ENCODE peak calls at places on chromosome 10, in five cellular contexts. One of them, this sample, is unnamed. For H3K27me3, the result is how much of the 10 kb centered on the place peaks cover.

GRCh38 chr10:119511828-119512515 is 30.5 kb downstream of the RGS10 start:
- DNase-seq in SJSA1: no peak
- DNase-seq in heart right ventricle: no peak
- DNase-seq in fibroblast of lung: no peak
- DNase-seq in astrocyte: no peak
- DNase-seq in this sample: no peak

GRCh38 chr10:88041243-88042161 is 178.1 kb downstream of the PTEN start:
- DNase-seq in SJSA1: no peak
- DNase-seq in heart right ventricle: peak
- DNase-seq in fibroblast of lung: no peak
- DNase-seq in astrocyte: peak
- DNase-seq in this sample: peak

GRCh38 chr10:107754814-107755213 is 590.3 kb upstream of the SORCS1 start:
- DNase-seq in SJSA1: no peak
- DNase-seq in heart right ventricle: no peak
- DNase-seq in fibroblast of lung: no peak
- DNase-seq in astrocyte: no peak
- DNase-seq in this sample: no peak

GRCh38 chr10:88039496-88040200 is 176.2 kb downstream of the PTEN start:
- DNase-seq in SJSA1: no peak
- DNase-seq in heart right ventricle: peak
- DNase-seq in fibroblast of lung: no peak
- DNase-seq in astrocyte: peak
- DNase-seq in this sample: peak

GRCh38 chr10:24897326-24897926 is 55.0 kb downstream of the PRTFDC1 start:
- DNase-seq in SJSA1: peak
- DNase-seq in heart right ventricle: no peak
- DNase-seq in fibroblast of lung: peak
- DNase-seq in astrocyte: peak
- DNase-seq in this sample: peak

GRCh38 chr10:114577133-114577532 is 80.9 kb downstream of the ABLIM1 start:
- DNase-seq in SJSA1: peak
- DNase-seq in heart right ventricle: no peak
- DNase-seq in fibroblast of lung: peak
- DNase-seq in astrocyte: peak
- DNase-seq in this sample: peak

GRCh38 chr10:77391605-77392235 is 245.9 kb downstream of the KCNMA1 start:
- DNase-seq in SJSA1: peak
- DNase-seq in heart right ventricle: peak
- DNase-seq in fibroblast of lung: peak
- DNase-seq in astrocyte: peak
- DNase-seq in this sample: peak

GRCh38 chr10:92177546-92177945 is 113.3 kb downstream of the CPEB3 start:
- DNase-seq in SJSA1: no peak
- DNase-seq in heart right ventricle: no peak
- DNase-seq in fibroblast of lung: no peak
- DNase-seq in astrocyte: no peak
- DNase-seq in this sample: no peak

GRCh38 chr10:122557516-122557915 is 3.0 kb upstream of the DMBT1 start:
- DNase-seq in SJSA1: no peak
- DNase-seq in heart right ventricle: no peak
- DNase-seq in fibroblast of lung: peak
- DNase-seq in astrocyte: no peak
- DNase-seq in this sample: no peak

GRCh38 chr10:89171263-89171872 is 35.7 kb downstream of the CH25H start:
- DNase-seq in SJSA1: no peak
- DNase-seq in heart right ventricle: no peak
- DNase-seq in fibroblast of lung: no peak
- DNase-seq in astrocyte: no peak
- DNase-seq in this sample: no peak

GRCh38 chr10:101136007-101136707 is 5.1 kb downstream of the TLX1 start:
- DNase-seq in SJSA1: no peak
- DNase-seq in heart right ventricle: no peak
- DNase-seq in fibroblast of lung: no peak
- DNase-seq in astrocyte: no peak
- DNase-seq in this sample: no peak

GRCh38 chr10:50641636-50642035 is 17.9 kb upstream of the SGMS1 start:
- DNase-seq in SJSA1: no peak
- DNase-seq in heart right ventricle: no peak
- DNase-seq in fibroblast of lung: no peak
- DNase-seq in astrocyte: no peak
- DNase-seq in this sample: no peak

GRCh38 chr10:35579726-35580420 is 25.3 kb upstream of the GJD4 start:
- DNase-seq in SJSA1: no peak
- DNase-seq in heart right ventricle: no peak
- DNase-seq in fibroblast of lung: no peak
- DNase-seq in astrocyte: no peak
- DNase-seq in this sample: no peak

GRCh38 chr10:28479366-28479765 is 53.6 kb upstream of the WAC start:
- DNase-seq in SJSA1: no peak
- DNase-seq in heart right ventricle: peak
- DNase-seq in fibroblast of lung: no peak
- DNase-seq in astrocyte: no peak
- DNase-seq in this sample: no peak

GRCh38 chr10:118583611-118584010 is 11.8 kb downstream of the PRLHR start:
- DNase-seq in SJSA1: no peak
- DNase-seq in heart right ventricle: no peak
- DNase-seq in fibroblast of lung: no peak
- DNase-seq in astrocyte: no peak
- DNase-seq in this sample: peak

GRCh38 chr10:97718178-97718577 is 4.6 kb downstream of the MARVELD1 start:
- DNase-seq in SJSA1: no peak
- DNase-seq in heart right ventricle: no peak
- DNase-seq in fibroblast of lung: no peak
- DNase-seq in astrocyte: no peak
- DNase-seq in this sample: no peak
- H3K4me3 ChIP-seq in SJSA1: no peak
- H3K4me3 ChIP-seq in heart right ventricle: no peak
- H3K4me3 ChIP-seq in fibroblast of lung: no peak
- H3K4me3 ChIP-seq in astrocyte: no peak
- H3K4me3 ChIP-seq in this sample: no peak

GRCh38 chr10:23820789-23821188 is 381.9 kb downstream of the OTUD1 start:
- DNase-seq in SJSA1: no peak
- DNase-seq in heart right ventricle: no peak
- DNase-seq in fibroblast of lung: no peak
- DNase-seq in astrocyte: no peak
- DNase-seq in this sample: no peak

GRCh38 chr10:23813687-23814086 is 374.8 kb downstream of the OTUD1 start:
- DNase-seq in SJSA1: no peak
- DNase-seq in heart right ventricle: no peak
- DNase-seq in fibroblast of lung: no peak
- DNase-seq in astrocyte: no peak
- DNase-seq in this sample: no peak

GRCh38 chr10:23818484-23818883 is 379.6 kb downstream of the OTUD1 start:
- DNase-seq in SJSA1: no peak
- DNase-seq in heart right ventricle: no peak
- DNase-seq in fibroblast of lung: no peak
- DNase-seq in astrocyte: no peak
- DNase-seq in this sample: no peak
- H3K27me3 ChIP-seq in SJSA1: under half
- H3K27me3 ChIP-seq in heart right ventricle: under half
- H3K27me3 ChIP-seq in fibroblast of lung: under half
- H3K27me3 ChIP-seq in astrocyte: under half
- H3K27me3 ChIP-seq in this sample: under half

DNA sequence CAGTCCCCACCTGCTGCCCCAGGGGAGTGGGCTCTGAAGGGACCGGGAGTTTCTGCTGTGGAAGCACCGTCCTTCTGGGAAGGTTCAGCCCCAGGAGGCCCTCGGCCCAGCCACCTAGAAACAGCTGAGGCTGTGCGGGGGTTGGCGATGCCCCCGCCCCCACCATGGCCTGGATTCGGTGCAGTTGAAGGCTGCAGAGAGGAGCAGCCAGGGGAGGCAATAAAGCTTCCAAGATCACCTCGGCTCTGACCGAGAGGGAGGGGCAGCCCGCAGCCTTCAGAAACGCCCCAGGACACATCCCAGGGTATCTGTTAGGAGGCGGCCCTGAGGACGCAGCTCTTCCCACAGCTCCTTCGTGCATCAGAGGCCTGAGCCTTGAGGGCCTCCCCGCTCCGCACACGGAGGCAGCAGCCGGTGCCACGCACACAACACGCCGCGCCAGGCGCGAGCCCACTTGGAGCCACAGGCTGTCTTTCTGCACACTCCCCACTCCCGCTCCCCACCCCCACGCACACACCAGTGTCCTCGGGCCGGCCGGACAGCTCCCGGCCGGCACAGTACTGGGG is 1.6 kb downstream of the KNDC1 start:
- DNase-seq in SJSA1: no peak
- DNase-seq in heart right ventricle: no peak
- DNase-seq in fibroblast of lung: no peak
- DNase-seq in astrocyte: no peak
- DNase-seq in this sample: no peak
- H3K4me3 ChIP-seq in SJSA1: no peak
- H3K4me3 ChIP-seq in heart right ventricle: no peak
- H3K4me3 ChIP-seq in fibroblast of lung: peak
- H3K4me3 ChIP-seq in astrocyte: no peak
- H3K4me3 ChIP-seq in this sample: no peak

DNA sequence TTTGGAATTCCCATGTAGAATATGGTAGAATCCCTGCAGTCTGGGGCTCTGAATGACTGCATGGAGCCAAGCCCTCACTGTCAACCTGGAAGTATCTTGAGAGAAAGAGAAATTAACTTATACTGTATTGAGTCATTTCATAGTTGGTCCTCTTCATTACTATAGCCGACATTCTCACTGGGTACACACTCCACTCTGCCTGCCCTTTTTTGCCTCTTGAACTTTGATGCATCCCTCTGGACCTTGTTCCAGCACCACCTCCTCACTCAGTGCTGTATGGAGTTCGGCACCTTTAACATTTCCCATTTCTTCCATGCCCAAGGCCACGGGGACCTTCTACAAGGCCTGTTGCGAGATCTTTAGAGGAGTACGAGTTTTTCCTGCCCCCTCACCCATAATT is 4.6 kb upstream of the ARHGAP22 start:
- DNase-seq in SJSA1: no peak
- DNase-seq in heart right ventricle: no peak
- DNase-seq in fibroblast of lung: no peak
- DNase-seq in astrocyte: no peak
- DNase-seq in this sample: no peak
- H3K27me3 ChIP-seq in SJSA1: under half
- H3K27me3 ChIP-seq in heart right ventricle: under half
- H3K27me3 ChIP-seq in fibroblast of lung: under half
- H3K27me3 ChIP-seq in astrocyte: under half
- H3K27me3 ChIP-seq in this sample: under half

DNA sequence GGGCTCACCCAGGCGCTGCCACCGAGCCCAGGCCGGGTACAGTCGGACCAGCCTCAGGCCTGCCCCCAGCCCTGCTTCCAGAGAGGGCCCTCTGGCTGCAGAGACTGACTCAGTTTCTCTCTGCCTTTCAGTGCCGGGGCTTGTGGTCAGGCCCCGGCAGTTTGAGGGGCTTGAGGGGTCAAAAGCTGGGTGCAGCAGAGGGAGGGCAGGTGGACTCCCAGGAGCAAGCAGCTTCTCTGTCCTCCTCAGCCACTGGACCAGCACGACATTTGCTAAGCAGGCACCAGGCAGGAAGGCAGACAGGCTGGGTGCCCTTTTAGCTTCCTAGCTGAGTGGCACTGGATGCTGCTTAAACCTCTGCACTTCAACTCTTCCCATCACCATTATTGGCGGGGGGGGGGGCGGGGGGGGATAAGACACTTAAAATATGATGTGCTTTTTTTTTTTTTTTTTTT is 168.5 kb downstream of the NEURL1 start:
- DNase-seq in SJSA1: no peak
- DNase-seq in heart right ventricle: no peak
- DNase-seq in fibroblast of lung: no peak
- DNase-seq in astrocyte: no peak
- DNase-seq in this sample: no peak
- H3K4me3 ChIP-seq in SJSA1: peak
- H3K4me3 ChIP-seq in heart right ventricle: peak
- H3K4me3 ChIP-seq in fibroblast of lung: peak
- H3K4me3 ChIP-seq in astrocyte: peak
- H3K4me3 ChIP-seq in this sample: no peak

GRCh38 chr10:117550042-117550441 is 7.5 kb downstream of the EMX2 start:
- DNase-seq in SJSA1: no peak
- DNase-seq in heart right ventricle: no peak
- DNase-seq in fibroblast of lung: no peak
- DNase-seq in astrocyte: no peak
- DNase-seq in this sample: no peak

GRCh38 chr10:117546630-117547300 is 4.2 kb downstream of the EMX2 start:
- DNase-seq in SJSA1: no peak
- DNase-seq in heart right ventricle: no peak
- DNase-seq in fibroblast of lung: no peak
- DNase-seq in astrocyte: no peak
- DNase-seq in this sample: no peak

GRCh38 chr10:117547301-117548153 is 5.0 kb downstream of the EMX2 start:
- DNase-seq in SJSA1: no peak
- DNase-seq in heart right ventricle: no peak
- DNase-seq in fibroblast of lung: no peak
- DNase-seq in astrocyte: no peak
- DNase-seq in this sample: no peak

GRCh38 chr10:117549100-117549499 is 6.6 kb downstream of the EMX2 start:
- DNase-seq in SJSA1: no peak
- DNase-seq in heart right ventricle: no peak
- DNase-seq in fibroblast of lung: no peak
- DNase-seq in astrocyte: no peak
- DNase-seq in this sample: no peak

GRCh38 chr10:117548191-117548668 is 5.7 kb downstream of the EMX2 start:
- DNase-seq in SJSA1: no peak
- DNase-seq in heart right ventricle: no peak
- DNase-seq in fibroblast of lung: no peak
- DNase-seq in astrocyte: no peak
- DNase-seq in this sample: no peak
- H3K27me3 ChIP-seq in SJSA1: half or more
- H3K27me3 ChIP-seq in heart right ventricle: half or more
- H3K27me3 ChIP-seq in fibroblast of lung: half or more
- H3K27me3 ChIP-seq in astrocyte: half or more
- H3K27me3 ChIP-seq in this sample: half or more

DNA sequence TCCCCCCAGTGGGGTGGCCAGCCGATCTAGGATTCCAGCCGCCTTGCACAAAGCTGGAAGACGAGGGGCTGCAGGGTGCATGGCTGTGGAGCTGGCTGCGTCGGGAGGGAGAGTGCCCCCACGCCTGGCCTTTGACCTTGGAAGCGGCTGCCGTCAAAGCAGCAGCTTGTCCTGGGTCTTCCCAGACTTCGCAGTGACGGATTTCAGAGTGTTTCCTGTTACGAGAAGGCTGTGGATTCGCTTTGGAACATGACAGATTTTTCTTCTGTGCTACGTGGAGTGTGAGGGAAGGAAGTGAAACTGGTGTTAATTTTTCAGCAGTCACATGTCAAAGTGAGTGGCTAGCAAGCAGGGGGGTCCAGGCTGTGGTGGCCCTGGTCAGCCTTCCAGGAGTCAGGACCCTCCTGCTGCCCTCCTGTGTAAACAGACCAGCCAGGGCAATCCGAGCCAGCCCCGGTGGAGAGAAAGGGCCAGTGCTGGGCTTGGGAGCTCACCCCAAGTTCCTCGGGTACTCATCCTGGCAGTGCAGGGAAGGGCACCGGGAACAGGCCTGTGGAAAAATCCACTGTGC is 61.8 kb downstream of the LHPP start:
- DNase-seq in SJSA1: no peak
- DNase-seq in heart right ventricle: peak
- DNase-seq in fibroblast of lung: peak
- DNase-seq in astrocyte: no peak
- DNase-seq in this sample: no peak
- H3K4me3 ChIP-seq in SJSA1: no peak
- H3K4me3 ChIP-seq in heart right ventricle: no peak
- H3K4me3 ChIP-seq in fibroblast of lung: peak
- H3K4me3 ChIP-seq in astrocyte: no peak
- H3K4me3 ChIP-seq in this sample: no peak

GRCh38 chr10:117168729-117169128 is 28.6 kb upstream of the KCNK18 start:
- DNase-seq in SJSA1: no peak
- DNase-seq in heart right ventricle: no peak
- DNase-seq in fibroblast of lung: no peak
- DNase-seq in astrocyte: no peak
- DNase-seq in this sample: no peak
- H3K27me3 ChIP-seq in SJSA1: half or more
- H3K27me3 ChIP-seq in heart right ventricle: half or more
- H3K27me3 ChIP-seq in fibroblast of lung: under half
- H3K27me3 ChIP-seq in astrocyte: half or more
- H3K27me3 ChIP-seq in this sample: half or more

GRCh38 chr10:26472440-26472778 is 34.3 kb downstream of the APBB1IP start:
- DNase-seq in SJSA1: no peak
- DNase-seq in heart right ventricle: no peak
- DNase-seq in fibroblast of lung: no peak
- DNase-seq in astrocyte: no peak
- DNase-seq in this sample: no peak
- H3K4me3 ChIP-seq in SJSA1: no peak
- H3K4me3 ChIP-seq in heart right ventricle: no peak
- H3K4me3 ChIP-seq in fibroblast of lung: no peak
- H3K4me3 ChIP-seq in astrocyte: no peak
- H3K4me3 ChIP-seq in this sample: no peak

This sample was measured in bronchial epithelial cell.